ENCODE peak calls at places on chromosomes 4 and X, in four cellular contexts. Z is AG10803, C is mesothelial cell of epicardium, N is mucosa of descending colon. U is an unnamed sample.

GRCh38 chr4:108943971-108944370 is 181.1 kb upstream of the ETNPPL start:
- DNase-seq in C (no peak), Z (no peak), N (no peak), U (no peak)

GRCh38 chrX:20333672-20334071 is 67.0 kb upstream of the RPS6KA3 start:
- DNase-seq in Z (no peak), C (no peak), N (no peak), U (no peak)

GRCh38 chr4:60757986-60758385 is 442.1 kb upstream of the ADGRL3 start:
- DNase-seq in Z (no peak), N (no peak), C (no peak), U (no peak)

GRCh38 chrX:110218591-110218990 is 99.3 kb downstream of the AMMECR1 start:
- DNase-seq in C (no peak), Z (peak), N (no peak), U (no peak)

GRCh38 chrX:3518870-3519269 is 172.4 kb upstream of the MXRA5 start:
- DNase-seq in Z (peak), C (no peak), N (peak), U (no peak)

GRCh38 chr4:139453041-139453370 is 915 bp upstream of the RAB33B start:
- DNase-seq in Z (no peak), C (no peak), N (no peak), U (no peak)

GRCh38 chr4:121800961-121801714 is at the start of gene EXOSC9:
- DNase-seq in N (peak), C (peak), Z (peak), U (peak)

GRCh38 chr4:146112389-146112788 is 63.1 kb upstream of the LSM6 start:
- DNase-seq in C (no peak), N (no peak), Z (no peak), U (no peak)

GRCh38 chr4:82138376-82138775 is 235.4 kb downstream of the HNRNPD start:
- DNase-seq in N (no peak), Z (no peak), C (no peak), U (no peak)

GRCh38 chr4:97984545-97985131 is 158.6 kb downstream of the STPG2 start:
- DNase-seq in N (no peak), C (no peak), Z (no peak), U (no peak)

GRCh38 chr4:140102406-140102805 is 51.6 kb downstream of the MAML3 start:
- DNase-seq in N (no peak), Z (no peak), C (no peak), U (no peak)

GRCh38 chr4:169640261-169640880 is 20.0 kb downstream of the CLCN3 start:
- DNase-seq in N (no peak), Z (peak), C (no peak), U (no peak)

GRCh38 chrX:47745386-47745785 is 86.4 kb upstream of the UXT start:
- DNase-seq in C (no peak), N (no peak), Z (peak), U (no peak)

GRCh38 chr4:85571008-85571407 is 96.1 kb downstream of the ARHGAP24 start:
- DNase-seq in Z (no peak), C (no peak), N (no peak), U (no peak)

GRCh38 chr4:13966241-13967195 is 339.0 kb upstream of the BOD1L1 start:
- DNase-seq in N (no peak), Z (peak), C (no peak), U (no peak)

GRCh38 chr4:106795326-106795725 is 240.8 kb downstream of the DKK2 start:
- DNase-seq in N (no peak), C (no peak), Z (no peak), U (no peak)

GRCh38 chr4:15443770-15444169 is 15.9 kb downstream of the C1QTNF7 start:
- DNase-seq in N (no peak), C (no peak), Z (no peak), U (no peak)

GRCh38 chr4:126777649-126778048 is 855.1 kb upstream of the INTU start:
- DNase-seq in N (no peak), C (no peak), Z (peak), U (no peak)

GRCh38 chrX:46758163-46758955 is 559 bp downstream of the SLC9A7 start:
- DNase-seq in Z (peak), C (no peak), N (peak), U (peak)

GRCh38 chrX:143437439-143437838 is 79.8 kb downstream of the SPANXN3 start:
- DNase-seq in N (no peak), C (no peak), Z (no peak), U (no peak)

GRCh38 chr4:138734746-138735145 is 280.8 kb upstream of the NOCT start:
- DNase-seq in Z (peak), N (no peak), C (no peak), U (no peak)

GRCh38 chrX:133916984-133917722 is 68.2 kb downstream of the GPC3 start:
- DNase-seq in C (no peak), Z (no peak), N (no peak), U (no peak)

GRCh38 chr4:113049421-113050355 is at the start of gene ANK2:
- DNase-seq in Z (peak), C (peak), N (no peak), U (no peak)

GRCh38 chr4:70778888-70779422 is 57.2 kb downstream of the RUFY3 start:
- DNase-seq in Z (no peak), N (no peak), C (no peak), U (no peak)

GRCh38 chrX:131792789-131793462 is 230.2 kb upstream of the STK26 start:
- DNase-seq in N (peak), C (no peak), Z (peak), U (no peak)

GRCh38 chr4:61389640-61390039 is 189.5 kb downstream of the ADGRL3 start:
- DNase-seq in C (no peak), Z (no peak), N (no peak), U (no peak)

GRCh38 chr4:153427363-153428071 is 38.6 kb upstream of the TMEM131L start:
- DNase-seq in Z (peak), N (no peak), C (no peak), U (no peak)

GRCh38 chrX:30973784-30974427 is 84.9 kb upstream of the TAB3 start:
- DNase-seq in C (no peak), N (no peak), Z (no peak), U (no peak)

GRCh38 chr4:105651879-105652640 is 56.4 kb downstream of the INTS12 start:
- DNase-seq in C (no peak), N (no peak), Z (no peak), U (no peak)

GRCh38 chr4:78542373-78542772 is 9.2 kb upstream of the ANXA3 start:
- DNase-seq in C (no peak), N (no peak), Z (peak), U (no peak)

GRCh38 chr4:2923141-2923551 is 40.1 kb downstream of the NOP14 start:
- DNase-seq in N (peak), C (no peak), Z (peak), U (peak)

DNA sequence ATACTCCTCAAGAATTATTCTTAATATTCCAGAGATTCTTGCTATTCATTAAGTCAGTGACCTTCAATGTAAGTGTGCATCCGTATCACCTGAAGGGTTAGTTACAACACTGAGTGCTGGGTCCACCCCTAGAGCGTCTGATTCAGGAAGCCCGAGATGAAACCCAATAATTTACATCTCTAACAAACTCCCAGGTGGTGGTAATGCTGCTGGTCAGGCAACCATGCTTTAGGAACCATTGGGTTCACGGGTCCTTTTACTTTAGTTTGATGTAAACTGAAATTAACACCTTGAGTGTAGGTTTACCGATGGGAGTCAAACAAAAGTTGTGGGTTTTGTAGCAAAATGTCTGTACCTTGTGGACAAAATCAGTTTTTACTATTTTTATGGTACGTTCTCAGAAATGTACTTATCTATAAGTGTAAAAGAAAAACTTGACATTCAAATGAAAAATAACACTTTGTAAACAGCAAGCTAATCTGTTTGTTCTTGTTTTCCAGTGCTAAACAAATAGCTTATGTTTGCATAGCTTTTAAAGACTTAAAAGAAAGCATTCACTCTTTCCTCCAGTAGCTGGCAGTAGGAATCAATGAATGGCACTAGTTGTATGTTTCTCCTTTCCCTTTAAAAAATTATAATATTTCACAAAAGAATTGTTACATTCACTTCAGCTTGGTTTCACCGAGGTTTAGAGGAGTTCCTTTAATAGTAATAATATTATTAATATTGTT is 32.7 kb downstream of the ACE2 start:
- DNase-seq in C (no peak), Z (no peak), N (no peak), U (no peak)
- TF ChIP-seq CTCF in C (no peak), Z (no peak), N (no peak), U (peak)

GRCh38 chr4:64538219-64538618 is 129.0 kb upstream of the TECRL start:
- DNase-seq in C (no peak), Z (no peak), N (no peak), U (no peak)
- TF ChIP-seq CTCF in C (no peak), Z (no peak), N (no peak), U (no peak)

DNA sequence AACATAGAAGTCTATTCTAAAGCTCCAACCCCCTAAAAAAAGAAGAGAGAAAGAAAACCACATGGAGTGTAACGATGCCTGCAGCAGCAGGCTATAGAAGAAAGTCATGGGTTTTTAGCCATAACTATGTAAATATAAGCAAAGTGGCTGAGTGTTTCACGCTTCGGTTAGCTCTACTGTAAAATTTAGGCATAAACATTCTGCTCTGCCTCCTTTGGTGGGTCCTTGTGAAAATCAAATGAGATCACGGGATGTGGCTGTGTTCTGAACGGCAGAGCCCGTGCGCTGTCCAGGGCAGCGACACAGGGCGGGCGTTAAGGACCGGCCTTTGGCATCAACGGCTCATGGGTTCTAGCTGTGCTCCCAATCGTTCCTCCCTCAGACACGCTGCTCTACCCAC is 78.3 kb downstream of the IRF2 start:
- DNase-seq in C (no peak), Z (no peak), N (no peak), U (no peak)
- TF ChIP-seq CTCF in C (no peak), Z (no peak), N (no peak), U (no peak)

GRCh38 chr4:119532319-119532718 is 96.3 kb downstream of the PDE5A start:
- DNase-seq in Z (no peak), C (no peak), N (no peak), U (no peak)
- TF ChIP-seq CTCF in Z (no peak), C (no peak), N (no peak), U (no peak)

DNA sequence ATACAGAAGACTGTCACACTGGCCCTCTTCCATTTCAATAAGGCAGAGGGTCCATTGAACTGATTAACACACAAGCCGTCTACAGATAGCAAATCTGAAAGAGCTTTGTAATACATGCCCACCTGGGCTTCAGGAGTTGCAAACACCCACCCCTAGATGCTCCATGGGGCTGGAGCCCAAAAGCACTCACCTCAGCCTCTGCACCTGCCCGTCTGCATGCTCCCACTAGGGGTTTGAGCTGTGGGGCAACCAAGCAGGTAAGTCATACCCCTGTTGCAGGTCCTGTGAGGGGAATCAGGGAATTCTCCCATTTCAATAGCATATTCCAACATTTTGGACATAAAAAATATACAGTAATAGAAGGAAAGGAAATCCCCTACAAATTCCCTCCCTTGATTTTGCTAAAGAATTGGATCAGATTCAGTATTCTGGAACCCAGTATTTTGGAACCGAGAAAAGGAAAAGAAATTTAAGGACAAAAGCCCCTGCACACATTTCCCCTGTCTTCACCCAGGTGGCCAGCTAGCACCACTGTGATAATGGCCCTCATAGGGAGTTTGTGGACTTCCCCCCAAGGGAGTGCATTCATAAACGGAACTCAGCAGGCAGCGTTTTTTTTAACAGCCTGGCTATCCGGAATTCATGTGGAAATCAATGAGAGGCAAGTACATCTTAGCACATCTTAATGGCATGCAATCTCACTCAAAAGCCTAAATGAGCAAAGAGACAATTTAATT is 243.2 kb upstream of the KCNIP4 start:
- DNase-seq in Z (peak), C (no peak), N (no peak), U (no peak)
- TF ChIP-seq CTCF in Z (no peak), C (no peak), N (no peak), U (no peak)

GRCh38 chr4:8410641-8411271 is 29.8 kb downstream of the ACOX3 start:
- DNase-seq in N (no peak), Z (peak), C (peak), U (no peak)
- TF ChIP-seq CTCF in N (no peak), Z (peak), C (no peak), U (peak)

GRCh38 chrX:34521563-34521962 is 135.5 kb downstream of the TMEM47 start:
- DNase-seq in N (no peak), Z (no peak), C (no peak), U (no peak)
- TF ChIP-seq CTCF in N (no peak), Z (no peak), C (no peak), U (no peak)

GRCh38 chrX:153576239-153576870 is 22.6 kb downstream of the CCNQ start:
- DNase-seq in Z (no peak), N (no peak), C (no peak), U (no peak)

GRCh38 chrX:153576961-153577360 is 22.0 kb downstream of the CCNQ start:
- DNase-seq in Z (no peak), C (no peak), N (no peak), U (no peak)

GRCh38 chrX:153572601-153573000 is 26.3 kb downstream of the CCNQ start:
- DNase-seq in C (no peak), Z (no peak), N (no peak), U (no peak)

GRCh38 chrX:153571159-153571908 is 27.6 kb downstream of the CCNQ start:
- DNase-seq in C (no peak), Z (no peak), N (no peak), U (no peak)

GRCh38 chrX:153573999-153574398 is 24.9 kb downstream of the CCNQ start:
- DNase-seq in Z (no peak), C (no peak), N (no peak), U (no peak)
- TF ChIP-seq CTCF in Z (no peak), C (no peak), N (no peak), U (no peak)

U was measured in upper lobe of right lung.